ENCODE peak calls at places on chromosomes 11 and 22, in ten cellular contexts. D is GM20000; I is NCI-H446; F is hypothalamus; Y is tibial nerve; T is cardiac fibroblast; V is NCI-H69; Q is stimulated activated CD4-positive, alpha-beta T cell treated with anti-CD3 and anti-CD28 coated beads, Interleukin-2, amount 100 ng/mL, for 24 hours; R is head of caudate nucleus; B is adrenal gland. G is an unnamed sample.

GRCh38 chr11:62555464-62556092 is 9.0 kb upstream of the AHNAK start:
- DNase-seq in D (peak; percentile 62), I (no peak), F (no peak), Y (peak; percentile 31), T (peak; percentile 35), V (no peak), Q (peak; percentile 60), R (no peak), B (no peak), G (no peak)

GRCh38 chr22:41057076-41057475 is 35.3 kb upstream of the EP300 start:
- DNase-seq in D (no peak), I (no peak), F (no peak), Y (no peak), T (no peak), V (no peak), Q (no peak), R (no peak), B (no peak), G (no peak)

GRCh38 chr11:120548682-120549209 is 37.2 kb downstream of the GRIK4 start:
- DNase-seq in D (no peak), I (no peak), F (no peak), Y (no peak), T (no peak), V (peak; percentile 33), Q (no peak), R (no peak), B (no peak), G (no peak)

GRCh38 chr11:1546077-1546535 is 26.0 kb downstream of the DUSP8 start:
- DNase-seq in D (no peak), I (no peak), F (no peak), Y (no peak), T (no peak), V (peak; percentile 66), Q (no peak), R (no peak), B (no peak), G (no peak)

GRCh38 chr11:9754041-9754471 is 90.2 kb downstream of the SWAP70 start:
- DNase-seq in D (no peak), I (no peak), F (no peak), Y (no peak), T (peak; percentile 39), V (no peak), Q (no peak), R (no peak), B (no peak), G (no peak)

GRCh38 chr11:79390923-79391322 is 49.9 kb downstream of the TENM4 start:
- DNase-seq in D (no peak), I (no peak), F (no peak), Y (no peak), T (peak; percentile 62), V (no peak), Q (no peak), R (no peak), B (no peak), G (no peak)

GRCh38 chr22:17878970-17879369 is 104.7 kb upstream of the BID start:
- DNase-seq in D (no peak), I (no peak), F (no peak), Y (no peak), T (no peak), V (no peak), Q (no peak), R (no peak), B (no peak), G (no peak)

GRCh38 chr11:12285106-12285505 is 92.3 kb upstream of the PARVA start:
- DNase-seq in D (no peak), I (no peak), F (no peak), Y (peak; percentile 4), T (peak; percentile 96), V (no peak), Q (peak; percentile 8), R (no peak), B (no peak), G (peak; percentile 93)

GRCh38 chr22:47014946-47015345 is 252.5 kb downstream of the TBC1D22A start:
- DNase-seq in D (no peak), I (no peak), F (no peak), Y (no peak), T (no peak), V (no peak), Q (no peak), R (peak; percentile 12), B (no peak), G (no peak)

GRCh38 chr11:28899706-28900105 is 791.5 kb downstream of the METTL15 start:
- DNase-seq in D (no peak), I (no peak), F (no peak), Y (no peak), T (peak; percentile 8), V (no peak), Q (no peak), R (no peak), B (no peak), G (no peak)

GRCh38 chr11:62456630-62457029 is 37.8 kb downstream of the SCGB1A1 start:
- DNase-seq in D (no peak), I (no peak), F (no peak), Y (no peak), T (no peak), V (peak; percentile 51), Q (no peak), R (no peak), B (no peak), G (no peak)

GRCh38 chr11:111206472-111206871 is 39.1 kb upstream of the POU2AF2 start:
- DNase-seq in D (no peak), I (no peak), F (no peak), Y (no peak), T (peak; percentile 87), V (no peak), Q (no peak), R (no peak), B (no peak), G (peak; percentile 28)

G was measured in SJSA1.